ENCODE peak calls at places on chromosomes 3 and 15, in six cellular contexts. X is heart right ventricle, V is adrenal gland, H is hepatocyte, Q is spleen, A is mammary epithelial cell. F is an unnamed sample.

GRCh38 chr3:115830764-115831395 is 207.6 kb downstream of the GAP43 start:
- DNase-seq in X (no peak), V (no peak), H (no peak), Q (no peak), A (peak; percentile 65), F (no peak)

GRCh38 chr15:75200765-75201608 is 695 bp upstream of the C15orf39 start:
- DNase-seq in X (peak; percentile 28), V (no peak), H (peak; percentile 90), Q (peak; percentile 87), A (peak; percentile 86), F (peak; percentile 39)

GRCh38 chr3:32885283-32885935 is 66.0 kb upstream of the CCR4 start:
- DNase-seq in X (no peak), V (no peak), H (no peak), Q (no peak), A (no peak), F (no peak)

GRCh38 chr3:64815195-64815627 is 127.4 kb upstream of the ADAMTS9 start:
- DNase-seq in X (peak; percentile 36), V (no peak), H (no peak), Q (no peak), A (peak; percentile 38), F (no peak)

GRCh38 chr3:80014576-80014975 is 246.8 kb upstream of the ROBO1 start:
- DNase-seq in X (no peak), V (no peak), H (no peak), Q (no peak), A (no peak), F (no peak)

GRCh38 chr3:106386050-106386449 is 517.2 kb upstream of the CBLB start:
- DNase-seq in X (no peak), V (no peak), H (no peak), Q (no peak), A (no peak), F (no peak)

GRCh38 chr15:59522988-59523461 is 85.0 kb downstream of the FAM81A start:
- DNase-seq in X (no peak), V (no peak), H (peak; percentile 16), Q (peak; percentile 81), A (no peak), F (peak; percentile 61)

GRCh38 chr3:155701882-155702465 is 42.9 kb downstream of the PLCH1 start:
- DNase-seq in X (peak; percentile 9), V (no peak), H (peak; percentile 84), Q (no peak), A (peak; percentile 32), F (no peak)

GRCh38 chr3:99505646-99506269 is 132.6 kb upstream of the COL8A1 start:
- DNase-seq in X (peak; percentile 42), V (no peak), H (no peak), Q (no peak), A (peak; percentile 50), F (no peak)

GRCh38 chr3:173725507-173725906 is 328.0 kb downstream of the NLGN1 start:
- DNase-seq in X (no peak), V (no peak), H (no peak), Q (no peak), A (peak; percentile 59), F (no peak)

GRCh38 chr3:355622-356021 is 159.1 kb downstream of the CHL1 start:
- DNase-seq in X (no peak), V (no peak), H (no peak), Q (no peak), A (no peak), F (no peak)

GRCh38 chr15:39770748-39771689 is 11.6 kb downstream of the FSIP1 start:
- DNase-seq in X (no peak), V (no peak), H (no peak), Q (no peak), A (peak; percentile 30), F (no peak)

GRCh38 chr3:46948830-46949671 is 27.5 kb downstream of the CCDC12 start:
- DNase-seq in X (no peak), V (peak; percentile 64), H (peak; percentile 63), Q (peak; percentile 87), A (no peak), F (no peak)

GRCh38 chr3:24640330-24640877 is 145.8 kb upstream of the THRB start:
- DNase-seq in X (no peak), V (no peak), H (peak; percentile 55), Q (no peak), A (peak; percentile 43), F (no peak)

DNA sequence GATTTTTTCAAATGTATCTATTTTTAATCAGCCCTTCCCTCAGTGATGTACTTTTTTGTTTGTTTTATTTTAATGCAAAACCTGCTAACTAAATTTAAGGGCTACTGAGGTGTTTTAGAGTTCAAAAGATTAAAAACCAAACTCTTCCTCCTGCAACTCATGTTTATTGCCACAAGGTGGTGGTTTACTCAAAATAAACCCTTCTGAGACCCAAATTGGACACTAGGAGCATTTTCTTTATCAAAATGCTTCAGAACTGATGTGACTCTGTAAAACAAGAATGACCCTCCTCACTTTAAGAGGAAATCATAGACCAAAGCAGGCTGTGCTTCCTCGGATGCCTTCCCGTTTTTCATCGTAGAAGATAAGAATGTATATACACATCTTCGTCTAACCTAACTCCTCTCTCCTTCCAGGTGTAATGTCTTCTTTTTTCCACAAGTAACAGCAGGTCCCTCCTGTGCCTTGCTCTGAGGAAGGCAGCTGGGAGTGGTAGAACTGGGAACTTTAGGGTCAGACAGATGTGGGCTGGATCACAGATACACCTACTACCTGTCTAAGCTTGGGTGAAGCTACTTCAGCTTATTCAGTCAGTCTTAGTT is 2.9 kb upstream of the NME9 start:
- DNase-seq in X (no peak), V (no peak), H (peak; percentile 26), Q (no peak), A (no peak), F (no peak)
- TF ChIP-seq CTCF in X (peak; percentile 66), V (peak; percentile 76), H (peak; percentile 62), Q (peak; percentile 44), A (peak; percentile 63), F (peak; percentile 62)

DNA sequence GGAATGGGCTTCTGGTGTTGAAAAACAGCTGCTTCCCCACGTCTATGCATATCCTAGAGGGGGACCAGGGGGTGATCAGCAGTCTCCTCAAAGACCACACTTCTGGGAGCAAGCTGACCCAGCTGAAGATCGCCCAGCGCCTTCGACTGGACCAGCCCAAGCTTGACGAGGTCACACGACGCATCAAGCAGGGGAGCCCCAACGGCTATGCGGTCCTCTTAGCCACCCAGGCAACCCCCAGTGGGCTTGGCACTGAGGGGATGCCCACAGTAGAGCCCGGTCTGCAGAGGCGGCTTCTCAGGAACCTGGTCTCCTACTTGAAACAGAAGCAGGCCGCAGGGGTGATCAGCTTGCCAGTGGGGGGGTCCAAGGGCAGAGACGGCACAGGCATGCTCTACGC is 2.5 kb downstream of the RBM15B start:
- DNase-seq in X (no peak), V (no peak), H (no peak), Q (no peak), A (no peak), F (no peak)
- H3K9me3 ChIP-seq in X (no peaks in the 10 kb centered on the region), V (no peaks in the 10 kb centered on the region), H (no peaks in the 10 kb centered on the region), Q (no peaks in the 10 kb centered on the region), A (no peaks in the 10 kb centered on the region), F (no peaks in the 10 kb centered on the region)

GRCh38 chr15:57503051-57503702 is 88.5 kb upstream of the MYZAP start:
- DNase-seq in X (no peak), V (no peak), H (no peak), Q (no peak), A (no peak), F (no peak)
- TF ChIP-seq CTCF in X (peak; percentile 15), V (no peak), H (peak; percentile 8), Q (no peak), A (peak; percentile 17), F (no peak)

GRCh38 chr3:9676780-9677179 is 26.9 kb upstream of the CPNE9 start:
- DNase-seq in X (no peak), V (no peak), H (no peak), Q (no peak), A (no peak), F (no peak)
- H3K9me3 ChIP-seq in X (no peaks in the 10 kb centered on the region), V (no peaks in the 10 kb centered on the region), H (no peaks in the 10 kb centered on the region), Q (no peaks in the 10 kb centered on the region), A (no peaks in the 10 kb centered on the region), F (no peaks in the 10 kb centered on the region)

GRCh38 chr3:49296781-49297420 is 19.9 kb upstream of the C3orf62 start:
- DNase-seq in X (peak; percentile 77), V (peak; percentile 57), H (no peak), Q (no peak), A (peak; percentile 82), F (no peak)
- TF ChIP-seq CTCF in X (no peak), V (no peak), H (no peak), Q (no peak), A (no peak), F (no peak)

DNA sequence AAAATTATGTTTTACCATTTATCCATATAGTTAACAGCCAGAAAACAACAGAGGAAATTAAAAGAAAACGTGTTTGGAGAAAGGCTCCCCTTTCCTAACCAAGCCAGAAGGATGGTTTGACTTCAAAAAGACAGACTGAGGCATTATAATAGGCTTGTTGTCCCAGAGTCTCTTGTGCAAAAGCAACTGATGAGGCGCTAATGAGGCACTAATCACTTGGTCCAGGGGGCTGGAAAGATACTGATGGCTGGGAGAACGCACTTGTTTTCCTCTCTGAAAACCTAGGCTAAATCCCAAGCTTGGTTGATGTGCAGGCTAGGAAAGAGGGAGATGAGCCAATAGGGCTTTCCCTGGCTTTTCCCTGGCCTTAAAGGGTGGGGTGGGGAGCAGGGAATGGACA is 389.6 kb downstream of the NTRK3 start:
- DNase-seq in X (no peak), V (no peak), H (no peak), Q (no peak), A (no peak), F (no peak)
- H3K9me3 ChIP-seq in X (no peaks in the 10 kb centered on the region), V (no peaks in the 10 kb centered on the region), H (no peaks in the 10 kb centered on the region), Q (no peaks in the 10 kb centered on the region), A (no peaks in the 10 kb centered on the region), F (no peaks in the 10 kb centered on the region)

GRCh38 chr3:170222647-170223541 is 670 bp downstream of the PRKCI start:
- DNase-seq in X (peak; percentile 32), V (peak; percentile 29), H (peak; percentile 63), Q (no peak), A (peak; percentile 51), F (peak; percentile 49)
- TF ChIP-seq CTCF in X (no peak), V (no peak), H (no peak), Q (no peak), A (peak; percentile 7), F (peak; percentile 32)

DNA sequence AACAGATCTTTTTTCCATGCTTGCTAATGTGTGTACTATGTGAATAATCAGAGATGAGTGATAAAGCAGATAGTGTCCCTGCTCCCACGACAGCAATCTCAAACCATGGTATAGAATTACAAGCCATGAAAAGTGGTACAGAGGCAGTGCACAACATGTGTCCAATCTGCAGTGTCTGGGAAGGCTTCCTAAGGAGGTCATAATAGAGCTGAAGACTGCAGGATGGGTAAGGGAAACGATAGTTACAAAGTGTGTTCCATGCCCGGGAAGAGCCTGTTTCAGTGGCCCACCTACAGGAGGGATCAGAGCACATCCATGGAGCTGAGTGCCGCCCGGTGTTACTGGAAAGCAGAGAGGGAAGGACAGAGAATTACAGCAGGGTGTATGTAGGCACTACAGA is 48.9 kb downstream of the PAK2 start:
- DNase-seq in X (no peak), V (no peak), H (no peak), Q (no peak), A (no peak), F (no peak)
- H3K9me3 ChIP-seq in X (no peaks in the 10 kb centered on the region), V (no peaks in the 10 kb centered on the region), H (no peaks in the 10 kb centered on the region), Q (no peaks in the 10 kb centered on the region), A (peaks cover 3% of the 10 kb centered on the region), F (no peaks in the 10 kb centered on the region)

F was measured in CD8-positive, alpha-beta T cell.